ENCODE peak calls at places on chromosome 9, in nine cellular contexts. B, O, T, Z, H, U, S, X and K are unnamed samples.

GRCh38 chr9:33416996-33417395 is 14.6 kb upstream of the AQP7 start:
- DNase-seq in B (no peak), O (no peak), T (no peak), Z (no peak), H (no peak), U (no peak), S (no peak), X (no peak), K (no peak)

GRCh38 chr9:16136961-16137360 is 584.1 kb downstream of the CCDC171 start:
- DNase-seq in B (no peak), O (peak; percentile 98), T (no peak), Z (peak; percentile 80), H (no peak), U (no peak), S (peak; percentile 6), X (no peak), K (no peak)

GRCh38 chr9:130893250-130894101 is 3.1 kb downstream of the QRFP start:
- DNase-seq in B (peak; percentile 57), O (peak; percentile 71), T (peak; percentile 40), Z (no peak), H (no peak), U (no peak), S (no peak), X (no peak), K (no peak)

GRCh38 chr9:14212697-14213420 is 101.1 kb downstream of the NFIB start:
- DNase-seq in B (no peak), O (no peak), T (no peak), Z (no peak), H (no peak), U (no peak), S (no peak), X (no peak), K (no peak)

GRCh38 chr9:7640205-7640604 is 159.4 kb downstream of the DMAC1 start:
- DNase-seq in B (no peak), O (no peak), T (no peak), Z (peak; percentile 0), H (no peak), U (no peak), S (no peak), X (no peak), K (no peak)

GRCh38 chr9:114426046-114426948 is 38.5 kb upstream of the AKNA start:
- DNase-seq in B (no peak), O (no peak), T (no peak), Z (no peak), H (no peak), U (no peak), S (no peak), X (no peak), K (no peak)

GRCh38 chr9:4237748-4238511 is 61.9 kb downstream of the GLIS3 start:
- DNase-seq in B (no peak), O (peak; percentile 42), T (no peak), Z (no peak), H (no peak), U (no peak), S (no peak), X (no peak), K (no peak)

GRCh38 chr9:34253460-34253837 is 74.6 kb downstream of the UBAP1 start:
- DNase-seq in B (no peak), O (peak; percentile 75), T (no peak), Z (peak; percentile 70), H (no peak), U (no peak), S (no peak), X (no peak), K (no peak)

GRCh38 chr9:127776195-127776918 is 2.1 kb downstream of the SH2D3C start:
- DNase-seq in B (peak; percentile 62), O (no peak), T (no peak), Z (no peak), H (no peak), U (no peak), S (peak; percentile 50), X (no peak), K (no peak)

GRCh38 chr9:122274055-122274454 is 9.4 kb downstream of the MRRF start:
- DNase-seq in B (no peak), O (no peak), T (no peak), Z (no peak), H (no peak), U (no peak), S (no peak), X (no peak), K (no peak)

GRCh38 chr9:87148391-87149237 is 201.3 kb upstream of the GAS1 start:
- DNase-seq in B (peak; percentile 65), O (peak; percentile 77), T (peak; percentile 74), Z (peak; percentile 72), H (no peak), U (peak; percentile 64), S (peak; percentile 38), X (peak; percentile 26), K (no peak)

GRCh38 chr9:98870782-98871455 is 63.4 kb downstream of the GALNT12 start:
- DNase-seq in B (no peak), O (no peak), T (no peak), Z (no peak), H (no peak), U (no peak), S (no peak), X (no peak), K (no peak)

GRCh38 chr9:129320575-129321311 is 142.7 kb upstream of the IER5L start:
- DNase-seq in B (peak; percentile 48), O (peak; percentile 95), T (peak; percentile 79), Z (peak; percentile 87), H (peak; percentile 58), U (no peak), S (peak; percentile 92), X (peak; percentile 61), K (no peak)
- TF ChIP-seq CTCF in B (no peak), O (peak; percentile 43), T (no peak), Z (peak; percentile 16), H (peak; percentile 31), U (no peak), S (peak; percentile 56), X (no peak), K (no peak)

DNA sequence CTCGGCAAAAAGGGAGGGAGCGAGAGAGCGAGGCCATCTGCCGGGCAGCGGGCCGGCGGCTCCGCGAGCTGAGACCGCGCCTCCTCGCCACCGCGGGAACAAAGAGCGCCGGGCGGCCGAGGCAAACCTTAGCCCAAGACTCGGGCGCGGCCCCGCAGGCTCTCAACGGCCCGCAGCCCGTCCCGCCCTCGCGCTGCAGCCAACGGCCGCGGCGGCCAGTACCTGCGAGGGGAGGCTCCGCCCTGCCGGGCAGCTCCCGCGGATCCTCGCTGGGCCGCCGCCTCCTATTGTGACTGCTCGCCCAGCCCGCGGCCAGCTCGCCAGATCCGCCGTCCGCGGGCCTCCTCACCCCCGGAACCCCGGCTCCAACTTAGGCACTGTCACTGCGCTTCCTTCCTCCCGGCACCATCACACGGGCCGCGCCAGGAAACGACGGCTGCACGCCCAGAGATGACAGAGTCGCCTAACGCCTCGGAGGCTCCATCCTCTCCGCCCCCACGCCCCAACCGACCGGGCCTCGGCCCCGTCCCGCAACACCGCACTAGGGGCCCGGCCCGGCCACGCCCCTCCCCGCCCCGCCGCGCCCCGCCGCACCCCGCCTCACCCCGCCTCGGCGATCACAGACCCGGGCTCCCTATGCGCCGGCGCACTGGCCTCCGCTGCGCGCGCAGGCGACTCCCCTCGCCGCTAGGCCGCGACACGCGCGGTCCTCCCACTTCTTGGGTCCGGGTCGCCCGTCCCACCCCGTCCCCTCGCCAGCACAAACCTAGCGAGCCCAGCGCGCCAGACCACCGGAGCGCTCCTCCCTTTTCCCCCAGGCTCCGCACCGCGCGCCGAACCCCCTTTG is 486 bp upstream of the RNF38 start:
- DNase-seq in B (peak; percentile 93), O (peak; percentile 84), T (peak; percentile 92), Z (peak; percentile 81), H (no peak), U (peak; percentile 84), S (peak; percentile 92), X (no peak), K (peak; percentile 77)
- TF ChIP-seq CTCF in B (no peak), O (no peak), T (no peak), Z (no peak), H (no peak), U (no peak), S (no peak), X (no peak), K (no peak)

GRCh38 chr9:135887021-135887507 is 20.3 kb downstream of the CAMSAP1 start:
- DNase-seq in B (no peak), O (no peak), T (peak; percentile 24), Z (peak; percentile 40), H (no peak), U (no peak), S (peak; percentile 46), X (no peak), K (no peak)

GRCh38 chr9:135886147-135886981 is 21.0 kb downstream of the CAMSAP1 start:
- DNase-seq in B (no peak), O (no peak), T (peak; percentile 4), Z (no peak), H (no peak), U (no peak), S (no peak), X (no peak), K (no peak)

GRCh38 chr9:135888766-135889394 is 18.5 kb downstream of the CAMSAP1 start:
- DNase-seq in B (no peak), O (no peak), T (peak; percentile 24), Z (no peak), H (no peak), U (no peak), S (no peak), X (no peak), K (no peak)

GRCh38 chr9:135888126-135888765 is 19.1 kb downstream of the CAMSAP1 start:
- DNase-seq in B (no peak), O (no peak), T (peak; percentile 17), Z (no peak), H (no peak), U (no peak), S (no peak), X (no peak), K (no peak)

GRCh38 chr9:135887585-135888050 is 19.7 kb downstream of the CAMSAP1 start:
- DNase-seq in B (no peak), O (no peak), T (peak; percentile 26), Z (no peak), H (no peak), U (no peak), S (no peak), X (no peak), K (no peak)
- TF ChIP-seq CTCF in B (no peak), O (no peak), T (no peak), Z (no peak), H (no peak), U (no peak), S (no peak), X (no peak), K (no peak)

GRCh38 chr9:76873821-76874220 is 32.1 kb downstream of the PRUNE2 start:
- DNase-seq in B (no peak), O (no peak), T (no peak), Z (no peak), H (no peak), U (no peak), S (no peak), X (no peak), K (no peak)

GRCh38 chr9:76878933-76879332 is 27.0 kb downstream of the PRUNE2 start:
- DNase-seq in B (no peak), O (no peak), T (no peak), Z (no peak), H (no peak), U (no peak), S (no peak), X (no peak), K (no peak)

GRCh38 chr9:76880210-76880609 is 25.7 kb downstream of the PRUNE2 start:
- DNase-seq in B (no peak), O (no peak), T (no peak), Z (no peak), H (no peak), U (no peak), S (no peak), X (no peak), K (no peak)

GRCh38 chr9:76876098-76876497 is 29.8 kb downstream of the PRUNE2 start:
- DNase-seq in B (no peak), O (no peak), T (no peak), Z (peak; percentile 23), H (no peak), U (no peak), S (no peak), X (no peak), K (no peak)

GRCh38 chr9:76877961-76878360 is 28.0 kb downstream of the PRUNE2 start:
- DNase-seq in B (no peak), O (no peak), T (no peak), Z (no peak), H (no peak), U (no peak), S (no peak), X (no peak), K (no peak)
- TF ChIP-seq CTCF in B (no peak), O (no peak), T (no peak), Z (no peak), H (no peak), U (no peak), S (no peak), X (no peak), K (no peak)